ENCODE peak calls at places on chromosomes 4 and X, in four cellular contexts. W is A549; X is fibroblast of the aortic adventitia; O is CD8-positive, alpha-beta T cell. D is an unnamed sample.

GRCh38 chr4:153781280-153781679 is 7.6 kb downstream of the SFRP2 start:
- DNase-seq in X (no peak), W (no peak), O (no peak), D (no peak)

GRCh38 chrX:56853436-56853835 is 124.4 kb downstream of the NBDY start:
- DNase-seq in X (no peak), O (no peak), W (no peak), D (no peak)

GRCh38 chr4:39729557-39729956 is 31.6 kb downstream of the UBE2K start:
- DNase-seq in W (no peak), X (peak), O (no peak), D (peak)

GRCh38 chr4:38071801-38072567 is 111.8 kb downstream of the PTTG2 start:
- DNase-seq in O (no peak), X (peak), W (no peak), D (peak)

GRCh38 chr4:54499308-54500074 is 158.3 kb upstream of the KIT start:
- DNase-seq in X (no peak), W (no peak), O (no peak), D (peak)

GRCh38 chr4:89300490-89300889 is 7.1 kb downstream of the GPRIN3 start:
- DNase-seq in W (no peak), O (no peak), X (no peak), D (no peak)

GRCh38 chr4:105147226-105148151 is 813 bp downstream of the TET2 start:
- DNase-seq in W (peak), O (no peak), X (peak), D (peak)

GRCh38 chr4:184668511-184669114 is 19.1 kb downstream of the PRIMPOL start:
- DNase-seq in W (no peak), X (no peak), O (no peak), D (no peak)

GRCh38 chr4:163111588-163111987 is 55.1 kb downstream of the NAF1 start:
- DNase-seq in X (peak), O (no peak), W (peak), D (no peak)

GRCh38 chr4:61493470-61493869 is 293.3 kb downstream of the ADGRL3 start:
- DNase-seq in W (peak), X (no peak), O (no peak), D (no peak)
- H3K4me3 ChIP-seq in W (no peak), X (no peak), O (no peak), D (no peak)

GRCh38 chr4:123506311-123506685 is 109.7 kb downstream of the SPRY1 start:
- DNase-seq in W (no peak), O (no peak), X (no peak), D (no peak)
- H3K4me3 ChIP-seq in W (peak), O (peak), X (peak), D (peak)

DNA sequence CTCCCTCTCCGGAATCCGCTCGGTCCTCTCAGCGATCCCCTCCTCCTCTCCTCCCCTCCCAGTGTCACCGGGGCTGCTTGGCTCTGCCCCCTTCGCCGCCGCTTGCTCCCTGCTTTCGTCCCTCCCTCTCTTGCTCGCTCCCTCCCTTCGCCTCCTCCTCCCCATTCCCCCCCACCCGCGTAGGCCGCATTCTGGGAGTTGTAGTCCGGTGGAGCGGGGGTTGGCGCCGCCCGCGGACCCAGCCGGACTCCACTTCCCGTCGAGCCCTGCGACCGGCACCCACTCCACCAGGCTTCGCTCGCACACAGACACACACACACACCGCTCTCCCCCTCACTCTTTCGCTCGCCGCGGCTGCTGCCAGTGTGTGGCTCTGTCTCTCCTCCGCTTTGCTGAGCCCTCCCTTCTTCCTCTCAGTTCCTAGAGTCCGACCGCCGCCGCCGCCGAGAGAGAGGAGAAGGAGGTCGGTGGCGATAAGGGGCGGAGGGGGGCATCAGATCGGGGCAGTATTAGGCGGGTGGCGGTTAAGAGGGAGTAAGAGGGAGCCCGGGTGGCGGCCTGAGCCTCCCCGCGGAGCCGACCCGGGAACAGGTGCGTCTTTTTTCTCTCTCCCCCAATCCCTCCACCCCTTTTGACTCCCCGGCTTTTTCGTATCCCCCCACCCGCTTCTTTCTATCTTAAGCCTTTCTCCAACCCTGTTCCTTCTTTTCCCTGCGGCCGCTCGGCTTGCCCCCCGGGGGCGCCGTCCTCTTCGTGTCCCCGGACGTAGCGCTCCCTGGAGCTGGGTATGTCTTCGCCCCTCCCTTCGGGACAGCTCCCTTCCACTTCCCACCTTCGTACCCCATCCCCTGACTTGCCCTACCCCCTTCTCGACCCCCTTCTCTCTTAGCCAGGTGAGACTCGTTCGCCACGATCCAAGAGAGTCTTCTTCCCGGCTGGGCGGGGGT is at the start of gene BCORL1:
- DNase-seq in O (peak), W (peak), X (peak), D (peak)
- H3K4me3 ChIP-seq in O (peak), W (no peak), X (peak), D (peak)

DNA sequence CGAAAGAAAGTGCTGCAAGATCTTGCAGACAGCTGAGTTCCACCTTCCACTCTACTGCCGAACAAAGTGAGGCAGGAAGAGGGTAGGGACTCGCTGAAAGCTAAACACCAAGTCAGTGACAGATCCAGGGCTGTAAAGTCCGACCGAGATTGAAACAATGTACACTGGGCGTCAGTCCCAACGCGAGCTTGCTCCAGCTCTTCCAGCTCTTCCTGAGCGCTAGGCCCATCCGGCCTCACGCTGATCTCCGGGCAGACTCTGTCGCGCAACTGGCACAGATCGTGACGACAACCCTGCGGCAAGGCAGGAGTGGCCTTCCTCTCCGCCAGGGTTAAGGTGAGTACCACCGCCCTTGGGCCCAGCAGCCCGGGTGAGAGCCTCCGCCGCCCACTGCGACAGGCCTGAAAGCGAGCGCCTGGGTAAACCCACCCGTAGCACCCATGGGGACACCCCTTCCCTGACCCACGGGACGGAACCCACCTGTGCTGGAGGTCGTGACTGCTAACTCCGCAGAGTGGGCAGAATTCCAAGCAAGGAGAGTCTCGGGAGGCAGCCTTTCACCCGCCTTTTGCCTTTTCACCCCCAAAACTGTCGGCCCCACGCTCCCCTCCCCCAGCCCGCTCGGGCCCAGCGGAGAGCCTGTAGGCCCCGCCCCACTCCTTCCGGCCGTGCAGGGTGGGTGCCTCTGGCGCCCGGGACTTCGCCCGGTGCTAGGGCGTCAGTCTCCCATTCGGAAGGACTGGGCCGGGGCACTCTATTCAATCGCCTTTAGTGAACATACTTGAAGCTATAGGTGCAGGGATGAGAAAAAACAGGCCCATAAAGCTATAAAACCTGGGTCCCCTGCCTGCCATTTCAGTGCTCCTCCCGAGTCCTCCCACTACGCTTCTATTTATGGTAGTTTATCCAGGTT is at the start of gene TMLHE:
- DNase-seq in O (peak), W (peak), X (peak), D (peak)
- H3K4me3 ChIP-seq in O (peak), W (peak), X (peak), D (peak)

GRCh38 chr4:22091351-22091731 is 142.8 kb upstream of the KCNIP4 start:
- DNase-seq in X (no peak), O (no peak), W (no peak), D (no peak)

GRCh38 chr4:22093126-22093525 is 144.6 kb upstream of the KCNIP4 start:
- DNase-seq in X (no peak), O (no peak), W (no peak), D (no peak)

GRCh38 chr4:22091906-22092305 is 143.3 kb upstream of the KCNIP4 start:
- DNase-seq in W (no peak), O (no peak), X (no peak), D (peak)

GRCh38 chr4:22090655-22091350 is 142.2 kb upstream of the KCNIP4 start:
- DNase-seq in O (no peak), X (peak), W (no peak), D (peak)

DNA sequence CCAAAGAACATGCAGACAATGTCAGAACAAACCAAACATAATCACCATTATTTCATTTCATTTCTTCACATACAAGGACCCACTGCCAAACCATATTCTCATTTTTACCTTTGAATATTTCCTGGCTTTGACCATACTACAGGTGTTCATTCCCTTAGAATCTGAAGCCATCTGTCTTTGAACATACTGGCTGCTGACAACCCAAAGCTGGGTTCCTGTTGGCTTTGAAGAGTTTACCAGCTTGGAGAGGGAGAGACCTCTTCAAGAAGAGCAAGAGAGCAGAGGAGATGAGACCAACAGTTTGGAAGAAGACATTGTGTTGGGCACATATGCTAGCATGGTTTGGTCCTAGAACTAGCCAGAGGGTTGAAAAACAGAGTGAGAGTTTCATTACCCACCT is 145.6 kb upstream of the KCNIP4 start:
- DNase-seq in X (no peak), O (no peak), W (no peak), D (no peak)
- H3K4me3 ChIP-seq in X (no peak), O (no peak), W (no peak), D (no peak)

DNA sequence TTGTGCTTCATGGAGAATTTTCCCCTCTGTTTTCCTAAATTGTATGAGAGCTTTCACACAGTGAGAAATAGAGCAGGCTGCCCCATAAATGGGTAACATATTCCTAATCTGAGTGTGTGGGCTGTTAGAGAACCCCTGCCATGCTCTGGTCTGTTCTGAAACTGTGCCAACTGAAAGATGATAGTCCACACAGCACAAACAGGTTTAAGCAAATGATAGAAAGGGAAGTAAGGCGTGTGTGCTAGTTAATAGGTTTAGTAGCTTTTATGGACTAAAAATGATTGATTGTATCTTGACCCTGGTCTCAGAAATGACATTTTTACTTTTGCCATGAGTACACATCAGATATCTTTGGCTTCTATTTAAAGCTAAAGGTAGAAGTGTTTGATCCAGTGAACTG is 106.2 kb downstream of the PRRG1 start:
- DNase-seq in O (no peak), X (no peak), W (no peak), D (no peak)
- H3K4me3 ChIP-seq in O (no peak), X (no peak), W (no peak), D (no peak)

GRCh38 chrX:77776648-77777047 is 9.4 kb downstream of the ATRX start:
- DNase-seq in W (no peak), X (no peak), O (no peak), D (no peak)
- H3K4me3 ChIP-seq in W (no peak), X (no peak), O (no peak), D (no peak)

GRCh38 chr4:186669735-186670134 is 53.9 kb downstream of the FAT1 start:
- DNase-seq in W (no peak), X (no peak), O (no peak), D (peak)
- H3K4me3 ChIP-seq in W (no peak), X (no peak), O (no peak), D (peak)

GRCh38 chr4:169791064-169791463 is 33.3 kb upstream of the HPF1 start:
- DNase-seq in X (no peak), W (peak), O (no peak), D (peak)
- H3K4me3 ChIP-seq in X (no peak), W (peak), O (no peak), D (peak)

GRCh38 chr4:118834070-118834469 is 1.9 kb downstream of the SEC24D start:
- DNase-seq in X (no peak), O (no peak), W (no peak), D (peak)
- H3K4me3 ChIP-seq in X (peak), O (no peak), W (no peak), D (peak)

D was measured in adipocyte.